ENCODE peak calls at places on chromosome 15, in nine cellular contexts. One of them, this sample, is unnamed.

GRCh38 chr15:95840004-95840403 is 490.5 kb upstream of the NR2F2 start:
- DNase-seq in Calu3: no peak
- DNase-seq in type B pancreatic cell: no peak
- DNase-seq in upper lobe of left lung: no peak
- DNase-seq in adrenal gland: no peak
- DNase-seq in coronary artery: peak
- DNase-seq in thoracic aorta: peak
- DNase-seq in choroid plexus epithelial cell: peak
- DNase-seq in GM12864: no peak
- DNase-seq in this sample: no peak

GRCh38 chr15:64773606-64774555 is 1.5 kb downstream of the RBPMS2 start:
- DNase-seq in choroid plexus epithelial cell: no peak
- DNase-seq in thoracic aorta: no peak
- DNase-seq in GM12864: no peak
- DNase-seq in type B pancreatic cell: no peak
- DNase-seq in coronary artery: no peak
- DNase-seq in Calu3: no peak
- DNase-seq in adrenal gland: no peak
- DNase-seq in upper lobe of left lung: no peak
- DNase-seq in this sample: no peak

GRCh38 chr15:34721802-34722795 is 32.7 kb downstream of the GJD2 start:
- DNase-seq in type B pancreatic cell: peak
- DNase-seq in thoracic aorta: peak
- DNase-seq in adrenal gland: peak
- DNase-seq in choroid plexus epithelial cell: peak
- DNase-seq in Calu3: peak
- DNase-seq in GM12864: no peak
- DNase-seq in upper lobe of left lung: no peak
- DNase-seq in coronary artery: peak
- DNase-seq in this sample: no peak

GRCh38 chr15:25679492-25679891 is 183.6 kb downstream of the ATP10A start:
- DNase-seq in Calu3: no peak
- DNase-seq in GM12864: no peak
- DNase-seq in type B pancreatic cell: no peak
- DNase-seq in coronary artery: peak
- DNase-seq in thoracic aorta: no peak
- DNase-seq in adrenal gland: no peak
- DNase-seq in upper lobe of left lung: no peak
- DNase-seq in choroid plexus epithelial cell: no peak
- DNase-seq in this sample: no peak

GRCh38 chr15:70636540-70637165 is 126.7 kb downstream of the UACA start:
- DNase-seq in upper lobe of left lung: no peak
- DNase-seq in adrenal gland: no peak
- DNase-seq in type B pancreatic cell: no peak
- DNase-seq in coronary artery: no peak
- DNase-seq in thoracic aorta: no peak
- DNase-seq in GM12864: no peak
- DNase-seq in choroid plexus epithelial cell: no peak
- DNase-seq in Calu3: peak
- DNase-seq in this sample: no peak

GRCh38 chr15:73082719-73083275 is 30.5 kb downstream of the NEO1 start:
- DNase-seq in Calu3: no peak
- DNase-seq in upper lobe of left lung: no peak
- DNase-seq in GM12864: no peak
- DNase-seq in choroid plexus epithelial cell: peak
- DNase-seq in type B pancreatic cell: no peak
- DNase-seq in thoracic aorta: no peak
- DNase-seq in adrenal gland: no peak
- DNase-seq in coronary artery: no peak
- DNase-seq in this sample: no peak

GRCh38 chr15:89690276-89691218 is at the start of the genes PEX11A and WDR93:
- DNase-seq in Calu3: peak
- DNase-seq in thoracic aorta: peak
- DNase-seq in adrenal gland: peak
- DNase-seq in GM12864: peak
- DNase-seq in type B pancreatic cell: peak
- DNase-seq in coronary artery: peak
- DNase-seq in choroid plexus epithelial cell: peak
- DNase-seq in upper lobe of left lung: peak
- DNase-seq in this sample: peak

GRCh38 chr15:52789601-52790165 is 453 bp downstream of the ONECUT1 start:
- DNase-seq in GM12864: no peak
- DNase-seq in choroid plexus epithelial cell: peak
- DNase-seq in Calu3: no peak
- DNase-seq in adrenal gland: no peak
- DNase-seq in thoracic aorta: no peak
- DNase-seq in coronary artery: no peak
- DNase-seq in type B pancreatic cell: no peak
- DNase-seq in upper lobe of left lung: no peak
- DNase-seq in this sample: peak

GRCh38 chr15:39736646-39737550 is 45.7 kb downstream of the FSIP1 start:
- DNase-seq in type B pancreatic cell: no peak
- DNase-seq in choroid plexus epithelial cell: no peak
- DNase-seq in coronary artery: no peak
- DNase-seq in upper lobe of left lung: no peak
- DNase-seq in GM12864: no peak
- DNase-seq in adrenal gland: no peak
- DNase-seq in thoracic aorta: no peak
- DNase-seq in Calu3: no peak
- DNase-seq in this sample: no peak

GRCh38 chr15:39691229-39691628 is 91.4 kb downstream of the FSIP1 start:
- DNase-seq in Calu3: no peak
- DNase-seq in coronary artery: no peak
- DNase-seq in adrenal gland: no peak
- DNase-seq in upper lobe of left lung: no peak
- DNase-seq in choroid plexus epithelial cell: no peak
- DNase-seq in type B pancreatic cell: no peak
- DNase-seq in thoracic aorta: no peak
- DNase-seq in GM12864: no peak
- DNase-seq in this sample: no peak

GRCh38 chr15:100650685-100651084 is 48.3 kb downstream of the ASB7 start:
- DNase-seq in coronary artery: no peak
- DNase-seq in adrenal gland: no peak
- DNase-seq in thoracic aorta: no peak
- DNase-seq in type B pancreatic cell: no peak
- DNase-seq in choroid plexus epithelial cell: no peak
- DNase-seq in upper lobe of left lung: no peak
- DNase-seq in GM12864: no peak
- DNase-seq in Calu3: peak
- DNase-seq in this sample: no peak
- TF ChIP-seq CTCF in coronary artery: no peak
- TF ChIP-seq CTCF in adrenal gland: no peak
- TF ChIP-seq CTCF in thoracic aorta: no peak
- TF ChIP-seq CTCF in type B pancreatic cell: no peak
- TF ChIP-seq CTCF in choroid plexus epithelial cell: no peak
- TF ChIP-seq CTCF in upper lobe of left lung: no peak
- TF ChIP-seq CTCF in GM12864: no peak
- TF ChIP-seq CTCF in Calu3: peak
- TF ChIP-seq CTCF in this sample: no peak

GRCh38 chr15:68784206-68784605 is 36.5 kb downstream of the ANP32A start:
- DNase-seq in type B pancreatic cell: no peak
- DNase-seq in choroid plexus epithelial cell: no peak
- DNase-seq in GM12864: no peak
- DNase-seq in coronary artery: peak
- DNase-seq in upper lobe of left lung: no peak
- DNase-seq in adrenal gland: no peak
- DNase-seq in Calu3: no peak
- DNase-seq in thoracic aorta: no peak
- DNase-seq in this sample: no peak

GRCh38 chr15:68781766-68782588 is 38.7 kb downstream of the ANP32A start:
- DNase-seq in GM12864: no peak
- DNase-seq in Calu3: no peak
- DNase-seq in coronary artery: peak
- DNase-seq in adrenal gland: peak
- DNase-seq in choroid plexus epithelial cell: no peak
- DNase-seq in type B pancreatic cell: no peak
- DNase-seq in thoracic aorta: peak
- DNase-seq in upper lobe of left lung: peak
- DNase-seq in this sample: no peak

GRCh38 chr15:68782589-68783161 is 38.0 kb downstream of the ANP32A start:
- DNase-seq in thoracic aorta: no peak
- DNase-seq in coronary artery: peak
- DNase-seq in Calu3: no peak
- DNase-seq in upper lobe of left lung: no peak
- DNase-seq in GM12864: no peak
- DNase-seq in adrenal gland: no peak
- DNase-seq in type B pancreatic cell: no peak
- DNase-seq in choroid plexus epithelial cell: no peak
- DNase-seq in this sample: no peak

GRCh38 chr15:68781209-68781608 is 39.5 kb downstream of the ANP32A start:
- DNase-seq in upper lobe of left lung: no peak
- DNase-seq in thoracic aorta: no peak
- DNase-seq in type B pancreatic cell: no peak
- DNase-seq in adrenal gland: no peak
- DNase-seq in Calu3: no peak
- DNase-seq in choroid plexus epithelial cell: no peak
- DNase-seq in GM12864: no peak
- DNase-seq in coronary artery: no peak
- DNase-seq in this sample: no peak

GRCh38 chr15:68783226-68784054 is 37.3 kb downstream of the ANP32A start:
- DNase-seq in adrenal gland: peak
- DNase-seq in choroid plexus epithelial cell: peak
- DNase-seq in Calu3: peak
- DNase-seq in thoracic aorta: no peak
- DNase-seq in coronary artery: peak
- DNase-seq in type B pancreatic cell: no peak
- DNase-seq in upper lobe of left lung: peak
- DNase-seq in GM12864: no peak
- DNase-seq in this sample: peak
- TF ChIP-seq CTCF in adrenal gland: peak
- TF ChIP-seq CTCF in choroid plexus epithelial cell: peak
- TF ChIP-seq CTCF in Calu3: peak
- TF ChIP-seq CTCF in thoracic aorta: peak
- TF ChIP-seq CTCF in coronary artery: peak
- TF ChIP-seq CTCF in type B pancreatic cell: peak
- TF ChIP-seq CTCF in upper lobe of left lung: peak
- TF ChIP-seq CTCF in GM12864: peak
- TF ChIP-seq CTCF in this sample: peak

DNA sequence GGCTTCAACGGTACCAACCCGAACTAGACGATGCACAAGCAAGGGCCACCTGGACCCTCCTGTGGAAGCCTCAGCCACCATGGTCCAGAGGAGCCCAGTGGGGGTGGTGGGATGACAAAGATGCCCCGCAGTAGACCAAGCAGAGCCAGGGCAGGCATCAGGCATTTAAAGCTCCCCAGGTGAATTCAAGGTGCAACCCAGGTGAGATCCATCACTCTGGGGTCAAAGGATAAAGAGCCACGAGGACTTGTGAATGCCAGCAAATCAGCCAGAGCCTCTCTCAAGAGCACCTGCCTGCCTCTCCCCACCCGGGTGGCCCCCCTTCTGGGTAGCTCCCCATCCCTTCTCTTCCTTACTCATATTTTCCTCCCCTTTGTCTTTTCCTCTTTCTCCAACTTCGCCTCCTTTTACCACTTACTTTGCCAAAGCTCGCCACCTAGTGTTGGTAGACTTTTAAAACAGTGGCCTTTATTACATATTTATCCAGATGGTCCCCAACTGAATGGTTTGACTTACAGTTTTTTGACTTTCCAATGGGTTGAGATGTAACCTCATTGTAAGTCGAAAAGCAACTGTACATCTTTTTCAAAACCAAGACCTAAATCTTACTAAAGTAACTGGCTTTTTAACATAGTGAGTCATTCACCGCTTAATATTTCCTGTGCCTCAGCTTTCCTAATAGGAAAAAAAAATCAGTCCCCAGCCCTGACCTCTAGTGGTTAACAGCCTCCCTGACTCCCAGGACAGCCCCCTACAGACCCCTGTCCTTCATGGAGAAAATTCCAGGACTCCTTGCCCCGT is 18.8 kb downstream of the PLA2G4F start:
- DNase-seq in thoracic aorta: no peak
- DNase-seq in type B pancreatic cell: peak
- DNase-seq in Calu3: peak
- DNase-seq in adrenal gland: no peak
- DNase-seq in choroid plexus epithelial cell: peak
- DNase-seq in coronary artery: no peak
- DNase-seq in GM12864: no peak
- DNase-seq in upper lobe of left lung: no peak
- DNase-seq in this sample: peak
- TF ChIP-seq CTCF in thoracic aorta: peak
- TF ChIP-seq CTCF in type B pancreatic cell: peak
- TF ChIP-seq CTCF in Calu3: no peak
- TF ChIP-seq CTCF in adrenal gland: peak
- TF ChIP-seq CTCF in choroid plexus epithelial cell: peak
- TF ChIP-seq CTCF in coronary artery: peak
- TF ChIP-seq CTCF in GM12864: peak
- TF ChIP-seq CTCF in upper lobe of left lung: no peak
- TF ChIP-seq CTCF in this sample: peak

GRCh38 chr15:42590619-42591237 is 15.3 kb downstream of the STARD9 start:
- DNase-seq in choroid plexus epithelial cell: no peak
- DNase-seq in type B pancreatic cell: no peak
- DNase-seq in adrenal gland: no peak
- DNase-seq in coronary artery: no peak
- DNase-seq in upper lobe of left lung: no peak
- DNase-seq in thoracic aorta: no peak
- DNase-seq in GM12864: no peak
- DNase-seq in Calu3: no peak
- DNase-seq in this sample: no peak

GRCh38 chr15:42595641-42596240 is 20.3 kb downstream of the STARD9 start:
- DNase-seq in Calu3: no peak
- DNase-seq in GM12864: no peak
- DNase-seq in upper lobe of left lung: no peak
- DNase-seq in thoracic aorta: no peak
- DNase-seq in choroid plexus epithelial cell: peak
- DNase-seq in coronary artery: no peak
- DNase-seq in adrenal gland: no peak
- DNase-seq in type B pancreatic cell: no peak
- DNase-seq in this sample: no peak

GRCh38 chr15:42593143-42593542 is 17.7 kb downstream of the STARD9 start:
- DNase-seq in thoracic aorta: no peak
- DNase-seq in type B pancreatic cell: no peak
- DNase-seq in coronary artery: no peak
- DNase-seq in choroid plexus epithelial cell: no peak
- DNase-seq in upper lobe of left lung: no peak
- DNase-seq in Calu3: no peak
- DNase-seq in GM12864: no peak
- DNase-seq in adrenal gland: no peak
- DNase-seq in this sample: no peak

DNA sequence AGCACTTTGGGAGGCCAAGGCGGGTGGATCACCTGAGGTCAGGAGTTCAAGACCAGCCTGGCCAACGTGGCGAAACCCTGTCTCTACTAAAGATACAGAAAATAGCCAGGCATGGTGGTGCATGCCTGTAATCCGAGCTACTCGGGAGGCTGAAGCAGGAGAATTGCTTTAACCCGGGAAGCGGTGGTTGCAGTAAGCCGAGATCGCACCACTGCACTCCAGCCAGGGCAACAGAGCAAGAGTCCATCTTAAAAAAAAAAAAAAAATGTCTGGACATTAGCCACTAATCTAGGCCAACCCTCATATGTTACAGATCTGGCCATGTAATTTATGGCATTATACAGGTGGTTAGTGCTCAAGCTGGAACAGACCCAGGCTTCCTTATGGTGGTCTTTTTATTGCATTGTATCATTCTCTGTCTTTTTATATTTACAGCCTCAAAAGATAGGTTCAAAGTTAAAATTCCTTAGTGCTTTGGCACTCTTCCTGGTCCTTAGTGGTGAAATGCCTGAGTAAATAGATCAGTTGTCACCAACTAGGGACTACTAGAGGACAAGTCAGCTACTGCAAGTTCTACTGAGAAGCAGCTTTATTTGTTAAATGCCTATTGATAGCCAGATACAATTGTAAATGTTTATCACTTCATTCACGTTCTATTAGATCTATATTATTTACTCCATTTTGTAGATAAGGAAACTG is 16.0 kb downstream of the STARD9 start:
- DNase-seq in choroid plexus epithelial cell: peak
- DNase-seq in type B pancreatic cell: no peak
- DNase-seq in thoracic aorta: no peak
- DNase-seq in upper lobe of left lung: no peak
- DNase-seq in Calu3: no peak
- DNase-seq in adrenal gland: no peak
- DNase-seq in GM12864: no peak
- DNase-seq in coronary artery: no peak
- DNase-seq in this sample: no peak
- TF ChIP-seq CTCF in choroid plexus epithelial cell: peak
- TF ChIP-seq CTCF in type B pancreatic cell: peak
- TF ChIP-seq CTCF in thoracic aorta: peak
- TF ChIP-seq CTCF in upper lobe of left lung: no peak
- TF ChIP-seq CTCF in Calu3: no peak
- TF ChIP-seq CTCF in adrenal gland: peak
- TF ChIP-seq CTCF in GM12864: peak
- TF ChIP-seq CTCF in coronary artery: no peak
- TF ChIP-seq CTCF in this sample: peak